ENCODE peak calls at places on chromosomes 5 and 9, in five cellular contexts. E is GM12892, I is K562, W is SK-N-SH, C is GM12878. R is an unnamed sample.
A peak's percentile ranks its signal among the peaks of the same experiment; 100 is the strongest.

GRCh38 chr9:81801190-81801589 is 111.8 kb upstream of the TLE1 start:
- DNase-seq in W (no peak), E (no peak), I (no peak), C (no peak), R (no peak)

GRCh38 chr5:132354828-132355765 is 14.4 kb upstream of the SLC22A5 start:
- DNase-seq in C (no peak), E (no peak), W (no peak), I (no peak), R (no peak)

GRCh38 chr5:84242286-84242685 is 142.4 kb downstream of the EDIL3 start:
- DNase-seq in I (no peak), C (no peak), E (no peak), W (no peak), R (no peak)

GRCh38 chr9:135330307-135330631 is 149.3 kb upstream of the PPP1R26 start:
- DNase-seq in I (no peak), C (no peak), E (no peak), W (peak; percentile 45), R (no peak)

GRCh38 chr5:78649220-78649700 is 688 bp upstream of the LHFPL2 start:
- DNase-seq in W (peak; percentile 49), C (no peak), E (no peak), I (no peak), R (no peak)

GRCh38 chr5:16886793-16887345 is 49.2 kb downstream of the MYO10 start:
- DNase-seq in E (no peak), I (no peak), C (no peak), W (no peak), R (no peak)

GRCh38 chr5:51829226-51829625 is 446.0 kb downstream of the ISL1 start:
- DNase-seq in E (no peak), I (no peak), C (no peak), W (no peak), R (no peak)

GRCh38 chr5:153636713-153637112 is 146.2 kb downstream of the GRIA1 start:
- DNase-seq in E (no peak), W (no peak), I (no peak), C (no peak), R (no peak)

GRCh38 chr9:79014929-79015699 is 556.7 kb upstream of the TLE4 start:
- DNase-seq in I (no peak), E (no peak), C (no peak), W (no peak), R (no peak)
- TF ChIP-seq POLR2AphosphoS5 in I (no peak), E (no peak), C (no peak), W (no peak), R (no peak)

DNA sequence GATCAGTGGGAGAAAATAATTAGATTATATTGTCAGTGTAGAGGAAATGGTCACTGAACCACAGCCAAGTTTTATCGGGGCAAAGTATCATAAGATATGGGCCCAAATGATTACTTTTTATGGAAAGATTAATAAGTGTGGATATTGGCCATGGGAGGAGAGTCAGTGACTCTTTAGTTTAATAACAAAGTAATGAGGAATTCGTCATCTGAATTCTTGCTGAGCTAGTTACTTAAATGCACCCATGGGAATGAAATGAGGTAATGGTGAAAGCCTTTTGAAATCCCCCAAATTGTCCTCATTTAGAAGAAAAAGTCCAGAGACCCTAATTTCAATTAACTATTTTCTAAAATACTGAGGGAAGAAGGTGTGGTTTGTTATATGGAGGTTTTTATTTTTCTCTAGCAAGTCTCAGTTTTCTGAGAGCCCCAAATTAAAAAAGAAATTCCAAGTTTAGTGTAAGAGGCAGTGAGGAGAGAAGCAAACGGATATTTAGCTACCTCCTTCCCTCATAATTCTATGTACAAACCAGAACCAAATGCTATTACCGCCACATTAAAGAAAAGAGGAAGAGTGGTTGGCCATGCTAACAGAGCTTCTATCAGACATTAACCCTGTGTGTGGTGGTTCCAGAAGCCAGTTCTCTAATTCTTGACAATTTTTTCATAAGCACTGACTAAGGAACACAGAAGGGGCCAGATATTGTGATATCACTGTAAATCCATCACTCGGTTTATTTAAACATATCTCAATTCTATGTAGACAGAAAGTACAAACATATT is 37.6 kb upstream of the MRPS30 start:
- DNase-seq in I (no peak), E (no peak), C (no peak), W (peak; percentile 0), R (no peak)
- TF ChIP-seq TAF1 in I (no peak), E (no peak), C (no peak), W (no peak), R (no peak)

GRCh38 chr9:4617752-4618151 is 44.3 kb upstream of the PLPP6 start:
- DNase-seq in E (no peak), W (no peak), C (no peak), I (no peak), R (no peak)

GRCh38 chr9:4622016-4622415 is 40.1 kb upstream of the PLPP6 start:
- DNase-seq in E (no peak), W (no peak), I (no peak), C (no peak), R (no peak)

GRCh38 chr9:4618700-4619099 is 43.4 kb upstream of the PLPP6 start:
- DNase-seq in E (no peak), I (no peak), C (no peak), W (no peak), R (no peak)

GRCh38 chr9:4620881-4621555 is 41.1 kb upstream of the PLPP6 start:
- DNase-seq in C (no peak), E (no peak), W (no peak), I (no peak), R (no peak)

GRCh38 chr9:4620046-4620765 is 41.9 kb upstream of the PLPP6 start:
- DNase-seq in W (no peak), C (no peak), E (no peak), I (no peak), R (no peak)
- TF ChIP-seq POLR2AphosphoS5 in W (no peak), C (no peak), E (no peak), I (no peak), R (no peak)

GRCh38 chr5:15618938-15619337 is 119.0 kb downstream of the FBXL7 start:
- DNase-seq in I (no peak), C (no peak), W (no peak), E (no peak), R (no peak)

GRCh38 chr5:15621094-15621493 is 121.1 kb downstream of the FBXL7 start:
- DNase-seq in C (no peak), I (no peak), W (no peak), E (no peak), R (no peak)

GRCh38 chr5:15623794-15624193 is 123.8 kb downstream of the FBXL7 start:
- DNase-seq in I (no peak), W (no peak), E (no peak), C (no peak), R (no peak)

GRCh38 chr5:15615859-15616258 is 115.9 kb downstream of the FBXL7 start:
- DNase-seq in I (no peak), W (no peak), E (no peak), C (no peak), R (no peak)

DNA sequence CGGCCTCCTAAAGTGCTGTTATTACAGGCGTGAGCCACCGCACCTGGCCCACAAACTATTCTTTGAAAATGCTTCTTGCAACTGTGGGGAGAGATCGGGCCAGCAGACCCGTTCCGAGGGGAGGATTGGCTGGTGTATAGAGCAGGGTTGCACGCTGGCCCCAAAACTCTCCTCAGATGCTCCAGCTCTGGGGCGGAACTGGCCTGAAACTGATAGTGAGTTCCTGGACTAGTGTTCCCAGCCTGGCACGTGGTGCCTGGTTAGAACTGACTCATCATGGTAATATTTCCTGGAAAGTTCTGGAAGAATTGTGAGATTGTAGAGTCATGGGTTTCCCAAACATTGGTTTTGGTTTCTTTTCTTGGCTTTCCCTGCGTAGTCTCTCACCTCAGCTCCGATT is 120.5 kb downstream of the FBXL7 start:
- DNase-seq in E (no peak), I (no peak), C (no peak), W (no peak), R (no peak)
- TF ChIP-seq TAF1 in E (no peak), I (no peak), C (no peak), W (no peak), R (no peak)

GRCh38 chr9:69121155-69122085 is 52.7 kb upstream of the TJP2 start:
- DNase-seq in E (peak; percentile 60), W (peak; percentile 86), I (no peak), C (no peak), R (peak; percentile 60)
- TF ChIP-seq POLR2AphosphoS5 in E (no peak), W (no peak), I (no peak), C (no peak), R (no peak)

DNA sequence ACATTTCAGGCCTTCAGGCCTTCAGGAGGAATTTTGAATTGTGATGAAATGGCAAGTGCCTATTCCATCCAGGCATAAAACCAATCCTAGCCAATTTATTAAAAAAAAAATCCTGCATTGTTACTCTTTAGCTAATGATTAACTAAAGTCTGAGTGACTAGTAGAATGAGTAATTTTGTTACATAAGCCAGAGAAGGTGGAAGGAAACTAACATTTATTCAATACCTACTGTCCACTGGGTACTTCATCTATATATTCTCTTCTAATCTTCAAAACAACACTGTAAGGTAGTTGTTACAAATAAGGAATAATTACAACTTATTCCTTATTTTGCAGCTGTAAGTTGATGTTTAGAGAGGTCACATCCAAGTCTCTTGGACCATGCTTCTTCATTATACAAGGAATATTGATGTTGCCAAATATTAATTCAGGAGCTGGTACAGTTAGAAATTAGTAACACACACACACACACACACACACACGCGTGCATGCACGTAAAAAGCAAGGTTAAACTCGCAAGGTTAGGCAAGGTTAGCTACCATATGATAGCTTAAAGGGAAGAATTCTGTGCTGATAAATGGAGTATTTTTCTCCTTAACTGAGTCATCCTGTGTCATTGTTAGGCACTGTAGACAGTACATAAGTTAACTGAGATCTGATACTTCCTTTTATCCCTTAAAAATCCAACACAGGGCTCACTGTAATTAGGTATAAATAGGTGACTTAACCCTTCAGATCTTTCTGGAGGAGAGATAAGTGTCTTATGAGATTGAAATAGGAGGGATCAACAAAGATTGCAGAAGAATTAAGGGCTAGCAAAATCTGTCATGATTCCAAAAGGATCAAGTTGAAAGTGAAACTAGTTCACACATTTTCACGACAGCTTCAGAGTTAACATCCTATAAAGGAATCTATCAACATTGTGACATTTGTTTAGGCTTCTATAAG is 596.9 kb downstream of the PDE4D start:
- DNase-seq in E (no peak), W (no peak), C (no peak), I (no peak), R (no peak)
- TF ChIP-seq TAF1 in E (no peak), W (no peak), C (no peak), I (no peak), R (no peak)

DNA sequence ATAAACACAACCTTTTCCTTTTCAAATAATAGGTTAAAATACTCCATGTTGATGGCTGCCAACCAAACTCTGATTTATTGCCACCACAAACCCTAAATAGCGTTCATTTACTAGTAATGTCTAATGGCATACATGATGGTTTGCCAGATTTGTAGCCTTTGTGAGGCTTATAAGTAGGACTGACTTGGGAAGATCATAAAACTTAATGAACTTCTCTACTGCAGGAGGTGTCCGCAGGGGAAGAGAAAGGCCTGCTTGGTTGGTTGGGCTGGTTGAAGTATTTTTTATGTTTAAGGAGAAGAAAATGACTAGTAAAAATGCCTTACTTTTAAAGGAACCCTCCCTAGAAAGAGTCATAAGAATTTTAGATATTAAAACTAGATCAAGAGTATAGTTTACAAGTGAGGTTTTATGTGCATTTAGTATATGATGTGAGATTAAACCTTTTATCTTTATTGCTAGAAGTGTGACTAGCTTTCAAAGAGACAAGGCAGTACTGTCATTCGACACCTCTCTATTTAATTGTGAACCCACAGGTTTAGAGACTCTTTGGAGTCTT is 5.0 kb downstream of the PBX3 start:
- DNase-seq in E (no peak), I (no peak), C (no peak), W (no peak), R (no peak)
- TF ChIP-seq POLR2AphosphoS5 in E (no peak), I (no peak), C (no peak), W (no peak), R (no peak)